ENCODE peak calls at places on chromosomes 3 and 15, in four cellular contexts. R is WTC11, N is K562, F is HepG2. L is an unnamed sample.
A peak's percentile ranks its signal among the peaks of the same experiment; 100 is the strongest.

GRCh38 chr3:131163-131889 is 65.2 kb upstream of the CHL1 start:
- DNase-seq in F (no peak), R (no peak), N (no peak), L (no peak)

GRCh38 chr15:94387854-94388441 is 156.6 kb downstream of the MCTP2 start:
- DNase-seq in N (no peak), F (no peak), R (no peak), L (no peak)

GRCh38 chr3:43257850-43258249 is 28.5 kb upstream of the SNRK start:
- DNase-seq in N (no peak), R (no peak), F (no peak), L (no peak)

GRCh38 chr3:123818324-123818920 is 65.7 kb downstream of the MYLK start:
- DNase-seq in N (no peak), F (no peak), R (no peak), L (no peak)

GRCh38 chr15:90075420-90076289 is 26.6 kb downstream of the IDH2 start:
- DNase-seq in N (no peak), F (peak; percentile 57), R (peak; percentile 46), L (no peak)

GRCh38 chr3:185727873-185728272 is 97.0 kb downstream of the IGF2BP2 start:
- DNase-seq in N (no peak), F (no peak), R (no peak), L (no peak)

GRCh38 chr15:73388256-73388781 is 19.6 kb upstream of the HCN4 start:
- DNase-seq in N (no peak), F (peak; percentile 26), R (peak; percentile 26), L (no peak)

GRCh38 chr3:49566312-49566711 is 12.0 kb downstream of the BSN start:
- DNase-seq in F (no peak), N (no peak), R (no peak), L (no peak)

GRCh38 chr3:17140670-17141505 is 256.1 kb downstream of the PLCL2 start:
- DNase-seq in N (no peak), R (peak; percentile 28), F (no peak), L (no peak)

GRCh38 chr3:51670053-51670666 is 892 bp upstream of the TEX264 start:
- DNase-seq in R (no peak), N (no peak), F (no peak), L (no peak)

GRCh38 chr15:42921049-42921731 is 612 bp upstream of the TTBK2 start:
- DNase-seq in N (no peak), F (no peak), R (no peak), L (no peak)

GRCh38 chr3:5019411-5020261 is 40.4 kb downstream of the BHLHE40 start:
- DNase-seq in N (peak; percentile 87), R (no peak), F (no peak), L (no peak)

GRCh38 chr3:49399467-49399866 is 12.3 kb downstream of the RHOA start:
- DNase-seq in N (no peak), F (no peak), R (no peak), L (no peak)

GRCh38 chr15:95323798-95324197 is 1006.7 kb upstream of the NR2F2 start:
- DNase-seq in N (no peak), F (no peak), R (no peak), L (no peak)

GRCh38 chr3:13866406-13866965 is 13.4 kb downstream of the WNT7A start:
- DNase-seq in N (no peak), R (no peak), F (no peak), L (no peak)

GRCh38 chr3:157354722-157355121 is 81.9 kb upstream of the PTX3 start:
- DNase-seq in N (peak; percentile 16), F (no peak), R (peak; percentile 37), L (peak; percentile 32)

GRCh38 chr15:72827216-72827615 is 43.7 kb upstream of the ADPGK start:
- DNase-seq in N (no peak), R (no peak), F (no peak), L (no peak)

GRCh38 chr3:157074490-157074889 is 85.5 kb downstream of the CCNL1 start:
- DNase-seq in F (no peak), R (no peak), N (no peak), L (no peak)

GRCh38 chr3:30989266-30989799 is 94.9 kb upstream of the GADL1 start:
- DNase-seq in F (no peak), N (no peak), R (no peak), L (no peak)

GRCh38 chr3:16884084-16884747 is 539 bp upstream of the PLCL2 start:
- DNase-seq in N (peak; percentile 70), F (no peak), R (peak; percentile 91), L (peak; percentile 89)

GRCh38 chr3:11480663-11481298 is 162.9 kb downstream of the VGLL4 start:
- DNase-seq in N (peak; percentile 69), R (peak; percentile 29), F (peak; percentile 59), L (no peak)

GRCh38 chr15:39579487-39580116 is 1.3 kb upstream of the THBS1 start:
- DNase-seq in N (no peak), R (peak; percentile 85), F (peak; percentile 88), L (no peak)

GRCh38 chr15:96585634-96586386 is 255.3 kb downstream of the NR2F2 start:
- DNase-seq in F (no peak), N (peak; percentile 17), R (no peak), L (no peak)
- TF ChIP-seq ELF4 in F (no peak), N (no peak), R (no peak), L (no peak)

GRCh38 chr3:197454014-197454413 is 101.8 kb downstream of the BDH1 start:
- DNase-seq in N (no peak), F (peak; percentile 49), R (no peak), L (no peak)
- TF ChIP-seq ELF4 in N (no peak), F (no peak), R (no peak), L (no peak)

GRCh38 chr3:176927985-176928931 is 269.0 kb downstream of the TBL1XR1 start:
- DNase-seq in R (no peak), F (no peak), N (no peak), L (no peak)

GRCh38 chr3:176930942-176931341 is 266.3 kb downstream of the TBL1XR1 start:
- DNase-seq in N (no peak), R (no peak), F (no peak), L (no peak)

GRCh38 chr3:176926034-176926433 is 271.2 kb downstream of the TBL1XR1 start:
- DNase-seq in R (no peak), N (no peak), F (no peak), L (no peak)

GRCh38 chr3:176926688-176927087 is 270.6 kb downstream of the TBL1XR1 start:
- DNase-seq in F (no peak), R (no peak), N (no peak), L (no peak)

DNA sequence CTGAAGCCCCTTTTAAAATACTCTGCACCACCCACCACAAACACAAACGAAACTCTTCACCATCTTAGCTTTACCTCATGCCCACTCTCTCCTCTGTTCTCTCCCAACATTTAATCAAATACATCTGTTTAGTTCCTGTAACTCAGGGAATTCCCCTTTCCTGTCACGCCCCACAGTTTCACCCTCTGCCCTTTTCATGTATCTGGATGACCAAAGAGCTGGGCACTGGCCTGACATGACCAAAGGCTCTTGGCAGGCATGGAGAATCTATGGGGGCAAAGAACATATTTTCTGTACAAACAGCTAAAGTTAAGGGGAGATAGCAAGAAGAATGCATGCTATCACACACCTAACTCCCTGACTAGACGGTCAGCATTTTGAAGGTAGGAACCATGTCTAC is 270.0 kb downstream of the TBL1XR1 start:
- DNase-seq in R (no peak), F (no peak), N (no peak), L (no peak)
- TF ChIP-seq ELF4 in R (no peak), F (no peak), N (no peak), L (no peak)

DNA sequence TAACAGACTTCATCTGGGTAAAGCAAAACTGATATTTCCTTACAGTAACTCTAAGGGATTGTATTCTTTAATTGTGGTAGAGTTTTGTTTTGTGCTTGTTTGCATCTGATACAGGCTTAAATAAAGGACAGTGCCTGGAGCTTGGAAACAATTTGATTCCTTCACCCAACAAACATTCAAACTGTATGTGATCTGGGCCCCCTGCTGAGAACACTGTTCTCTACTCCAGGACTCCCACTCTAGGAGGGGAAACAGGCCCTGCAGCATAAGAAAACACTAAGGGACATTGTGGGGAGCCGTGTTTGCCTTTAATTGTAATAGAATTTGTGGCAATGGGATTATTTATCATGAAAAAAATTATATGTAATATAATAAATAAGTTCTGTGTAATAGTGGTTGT is 56.9 kb downstream of the CTDSPL start:
- DNase-seq in R (no peak), N (no peak), F (no peak), L (no peak)
- TF ChIP-seq ELF4 in R (no peak), N (no peak), F (no peak), L (no peak)

GRCh38 chr3:24167468-24167867 is 222.4 kb downstream of the NR1D2 start:
- DNase-seq in N (no peak), F (no peak), R (no peak), L (no peak)
- TF ChIP-seq ELF4 in N (no peak), F (no peak), R (no peak), L (no peak)

DNA sequence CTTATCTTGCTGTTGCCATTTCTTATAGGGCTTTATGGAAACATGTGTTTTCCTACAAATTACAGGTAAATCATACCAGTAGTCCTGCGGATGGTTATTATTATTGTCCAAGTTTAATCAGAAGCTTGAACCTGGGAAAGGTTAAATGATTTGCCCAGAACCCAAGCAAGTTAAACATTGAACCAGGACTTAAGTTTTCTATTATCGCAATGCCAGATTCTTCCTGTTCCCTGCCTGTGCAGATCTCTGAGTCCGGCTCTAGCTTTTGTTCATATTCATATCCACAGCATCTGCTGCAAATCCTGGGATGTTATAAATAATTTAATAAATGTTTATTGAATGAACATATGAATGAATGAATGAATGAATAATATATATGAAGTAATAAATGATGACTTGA is 12.5 kb downstream of the LPP start:
- DNase-seq in F (no peak), R (no peak), N (no peak), L (no peak)
- TF ChIP-seq ELF4 in F (no peak), R (no peak), N (no peak), L (no peak)

GRCh38 chr3:63353383-63353782 is 75.3 kb downstream of the SYNPR start:
- DNase-seq in R (no peak), F (no peak), N (no peak), L (no peak)
- TF ChIP-seq ELF4 in R (no peak), F (no peak), N (no peak), L (no peak)

GRCh38 chr3:120196333-120196732 is 88.7 kb downstream of the GPR156 start:
- DNase-seq in N (no peak), R (no peak), F (no peak), L (no peak)
- TF ChIP-seq ELF4 in N (no peak), R (no peak), F (no peak), L (no peak)

DNA sequence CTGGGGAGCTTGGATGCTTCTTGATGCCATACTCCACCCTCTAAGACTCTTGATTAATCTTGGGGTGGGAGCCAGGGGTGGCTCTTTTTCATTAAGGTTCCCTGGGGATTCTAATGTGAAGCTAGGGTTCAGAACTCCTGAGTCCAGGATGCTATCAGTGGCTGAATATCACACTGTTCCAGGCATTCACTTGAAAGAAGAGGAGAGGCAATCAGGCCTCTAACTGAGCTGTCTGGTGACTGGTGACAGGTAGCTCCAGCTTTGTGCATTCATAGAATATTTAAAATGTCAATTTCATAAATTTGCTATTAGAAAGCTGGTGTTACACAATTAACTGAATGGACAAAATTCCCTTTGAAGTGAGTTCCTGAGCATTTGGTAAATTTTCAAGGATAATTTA is 139.0 kb downstream of the CHDH start:
- DNase-seq in N (no peak), F (no peak), R (no peak), L (no peak)
- TF ChIP-seq ELF4 in N (no peak), F (no peak), R (no peak), L (no peak)

DNA sequence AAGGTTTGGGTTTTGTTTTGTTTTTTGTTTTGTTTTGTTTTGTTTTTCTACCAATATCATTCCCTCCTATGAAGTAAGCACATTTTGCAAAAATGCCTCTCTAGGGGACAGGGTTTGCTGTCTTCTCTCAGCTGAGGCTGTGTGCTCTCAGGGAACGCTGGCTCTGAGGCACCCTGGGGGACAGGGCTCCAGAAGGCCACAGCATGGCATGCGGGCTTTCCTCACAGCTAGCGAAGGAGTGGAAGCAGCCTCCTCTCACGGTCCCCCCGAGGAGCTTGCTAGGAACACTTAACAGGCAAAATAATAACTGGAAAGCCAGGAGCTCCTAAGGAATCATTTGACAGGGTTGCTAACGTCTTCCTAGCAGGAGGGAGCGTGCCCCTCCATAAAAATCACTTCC is 227.7 kb upstream of the ST8SIA2 start:
- DNase-seq in N (no peak), R (peak; percentile 23), F (no peak), L (no peak)
- TF ChIP-seq ELF4 in N (no peak), R (no peak), F (no peak), L (no peak)

L was measured in HEK293T.